ENCODE peak calls at places on chromosomes 11 and 22, in six cellular contexts. One of them, this sample, is unnamed.
A peak's percentile ranks its signal among the peaks of the same experiment; 100 is the strongest.

GRCh38 chr22:42939941-42940653 is 74.9 kb downstream of the PACSIN2 start:
- DNase-seq in astrocyte of the cerebellum: peak; percentile 62
- DNase-seq in pancreas: peak; percentile 85
- DNase-seq in tibial artery: no peak
- DNase-seq in RWPE1: peak; percentile 82
- DNase-seq in NB4: no peak
- DNase-seq in this sample: no peak

GRCh38 chr11:113562981-113563461 is 87.8 kb upstream of the DRD2 start:
- DNase-seq in pancreas: no peak
- DNase-seq in astrocyte of the cerebellum: no peak
- DNase-seq in NB4: no peak
- DNase-seq in RWPE1: no peak
- DNase-seq in tibial artery: no peak
- DNase-seq in this sample: no peak

GRCh38 chr22:35517769-35518530 is 22.7 kb upstream of the RASD2 start:
- DNase-seq in tibial artery: no peak
- DNase-seq in RWPE1: peak; percentile 20
- DNase-seq in NB4: no peak
- DNase-seq in pancreas: no peak
- DNase-seq in astrocyte of the cerebellum: no peak
- DNase-seq in this sample: no peak

GRCh38 chr11:11641581-11641980 is 19.8 kb upstream of the GALNT18 start:
- DNase-seq in tibial artery: no peak
- DNase-seq in RWPE1: no peak
- DNase-seq in pancreas: no peak
- DNase-seq in astrocyte of the cerebellum: no peak
- DNase-seq in NB4: no peak
- DNase-seq in this sample: no peak

GRCh38 chr11:30346068-30346688 is 23.3 kb downstream of the ARL14EP start:
- DNase-seq in pancreas: no peak
- DNase-seq in RWPE1: peak; percentile 40
- DNase-seq in astrocyte of the cerebellum: peak; percentile 49
- DNase-seq in NB4: peak; percentile 65
- DNase-seq in tibial artery: no peak
- DNase-seq in this sample: no peak

GRCh38 chr11:11149671-11150459 is 203.2 kb downstream of the CSNK2A3 start:
- DNase-seq in RWPE1: no peak
- DNase-seq in tibial artery: no peak
- DNase-seq in pancreas: no peak
- DNase-seq in astrocyte of the cerebellum: no peak
- DNase-seq in NB4: peak; percentile 64
- DNase-seq in this sample: no peak

GRCh38 chr11:9219572-9219971 is 45.6 kb downstream of the DENND5A start:
- DNase-seq in pancreas: no peak
- DNase-seq in astrocyte of the cerebellum: peak; percentile 79
- DNase-seq in tibial artery: peak; percentile 25
- DNase-seq in RWPE1: no peak
- DNase-seq in NB4: peak; percentile 46
- DNase-seq in this sample: no peak

GRCh38 chr22:19800761-19801244 is 40.2 kb downstream of the TBX1 start:
- DNase-seq in RWPE1: no peak
- DNase-seq in astrocyte of the cerebellum: no peak
- DNase-seq in tibial artery: no peak
- DNase-seq in NB4: peak; percentile 35
- DNase-seq in pancreas: peak; percentile 56
- DNase-seq in this sample: peak; percentile 85

GRCh38 chr11:298406-299065 is 790 bp downstream of the IFITM5 start:
- DNase-seq in NB4: no peak
- DNase-seq in pancreas: peak; percentile 88
- DNase-seq in astrocyte of the cerebellum: no peak
- DNase-seq in RWPE1: no peak
- DNase-seq in tibial artery: peak; percentile 20
- DNase-seq in this sample: peak; percentile 72

GRCh38 chr11:14969922-14970323 is 2.2 kb downstream of the CALCA start:
- DNase-seq in pancreas: peak; percentile 61
- DNase-seq in astrocyte of the cerebellum: no peak
- DNase-seq in NB4: peak; percentile 41
- DNase-seq in RWPE1: no peak
- DNase-seq in tibial artery: no peak
- DNase-seq in this sample: peak; percentile 86

GRCh38 chr11:67645521-67646457 is 4.7 kb downstream of the ACY3 start:
- DNase-seq in astrocyte of the cerebellum: no peak
- DNase-seq in pancreas: peak; percentile 93
- DNase-seq in NB4: peak; percentile 17
- DNase-seq in RWPE1: no peak
- DNase-seq in tibial artery: no peak
- DNase-seq in this sample: no peak

GRCh38 chr22:46592390-46592872 is 27.8 kb upstream of the GRAMD4 start:
- DNase-seq in RWPE1: no peak
- DNase-seq in pancreas: no peak
- DNase-seq in tibial artery: no peak
- DNase-seq in astrocyte of the cerebellum: peak; percentile 97
- DNase-seq in NB4: peak; percentile 86
- DNase-seq in this sample: no peak

GRCh38 chr11:121665211-121665838 is 212.6 kb upstream of the SORL1-AS1 start:
- DNase-seq in pancreas: no peak
- DNase-seq in astrocyte of the cerebellum: no peak
- DNase-seq in tibial artery: no peak
- DNase-seq in RWPE1: no peak
- DNase-seq in NB4: no peak
- DNase-seq in this sample: no peak

GRCh38 chr11:3130269-3131071 is 34.6 kb downstream of the OSBPL5 start:
- DNase-seq in NB4: no peak
- DNase-seq in astrocyte of the cerebellum: no peak
- DNase-seq in RWPE1: peak; percentile 82
- DNase-seq in pancreas: peak; percentile 88
- DNase-seq in tibial artery: no peak
- DNase-seq in this sample: no peak

GRCh38 chr11:34379081-34379480 is 21.3 kb upstream of the ABTB2 start:
- DNase-seq in astrocyte of the cerebellum: no peak
- DNase-seq in RWPE1: no peak
- DNase-seq in NB4: peak; percentile 89
- DNase-seq in pancreas: no peak
- DNase-seq in tibial artery: no peak
- DNase-seq in this sample: no peak

GRCh38 chr11:32494629-32495028 is 59.3 kb upstream of the WT1 start:
- DNase-seq in RWPE1: no peak
- DNase-seq in tibial artery: no peak
- DNase-seq in pancreas: no peak
- DNase-seq in astrocyte of the cerebellum: no peak
- DNase-seq in NB4: no peak
- DNase-seq in this sample: no peak

GRCh38 chr11:121497176-121497995 is 44.6 kb upstream of the SORL1-AS1 start:
- DNase-seq in pancreas: no peak
- DNase-seq in NB4: no peak
- DNase-seq in astrocyte of the cerebellum: no peak
- DNase-seq in RWPE1: no peak
- DNase-seq in tibial artery: no peak
- DNase-seq in this sample: no peak

GRCh38 chr11:92688416-92688815 is 281.0 kb upstream of the MTNR1B start:
- DNase-seq in RWPE1: no peak
- DNase-seq in NB4: no peak
- DNase-seq in astrocyte of the cerebellum: no peak
- DNase-seq in tibial artery: no peak
- DNase-seq in pancreas: no peak
- DNase-seq in this sample: no peak

GRCh38 chr11:62958547-62959071 is 26.2 kb downstream of the SLC22A6 start:
- DNase-seq in NB4: no peak
- DNase-seq in tibial artery: no peak
- DNase-seq in astrocyte of the cerebellum: no peak
- DNase-seq in pancreas: no peak
- DNase-seq in RWPE1: no peak
- DNase-seq in this sample: no peak

GRCh38 chr11:1827095-1827797 is 7.5 kb upstream of the SYT8 start:
- DNase-seq in tibial artery: peak; percentile 53
- DNase-seq in pancreas: peak; percentile 90
- DNase-seq in RWPE1: peak; percentile 51
- DNase-seq in NB4: no peak
- DNase-seq in astrocyte of the cerebellum: peak; percentile 76
- DNase-seq in this sample: peak; percentile 98

GRCh38 chr22:19579113-19579811 is 55.1 kb upstream of the CLDN5 start:
- DNase-seq in tibial artery: no peak
- DNase-seq in astrocyte of the cerebellum: no peak
- DNase-seq in RWPE1: no peak
- DNase-seq in NB4: peak; percentile 98
- DNase-seq in pancreas: no peak
- DNase-seq in this sample: no peak

GRCh38 chr22:49962751-49963646 is 2.4 kb downstream of the PIM3 start:
- DNase-seq in pancreas: peak; percentile 86
- DNase-seq in NB4: no peak
- DNase-seq in RWPE1: no peak
- DNase-seq in astrocyte of the cerebellum: no peak
- DNase-seq in tibial artery: peak; percentile 41
- DNase-seq in this sample: peak; percentile 93

GRCh38 chr11:131471976-131472375 is 101.6 kb downstream of the NTM start:
- DNase-seq in RWPE1: no peak
- DNase-seq in NB4: no peak
- DNase-seq in astrocyte of the cerebellum: no peak
- DNase-seq in pancreas: no peak
- DNase-seq in tibial artery: no peak
- DNase-seq in this sample: no peak

GRCh38 chr11:64803163-64803845 is at the start of gene MAP4K2:
- DNase-seq in tibial artery: peak; percentile 95
- DNase-seq in NB4: peak; percentile 86
- DNase-seq in RWPE1: peak; percentile 93
- DNase-seq in astrocyte of the cerebellum: peak; percentile 45
- DNase-seq in pancreas: peak; percentile 93
- DNase-seq in this sample: no peak

GRCh38 chr22:39959640-39960447 is at the start of gene TMA7B:
- DNase-seq in RWPE1: peak; percentile 20
- DNase-seq in pancreas: no peak
- DNase-seq in NB4: peak; percentile 71
- DNase-seq in tibial artery: no peak
- DNase-seq in astrocyte of the cerebellum: no peak
- DNase-seq in this sample: no peak

GRCh38 chr22:20517422-20517821 is 10.0 kb downstream of the MED15 start:
- DNase-seq in RWPE1: no peak
- DNase-seq in NB4: no peak
- DNase-seq in tibial artery: no peak
- DNase-seq in pancreas: no peak
- DNase-seq in astrocyte of the cerebellum: no peak
- DNase-seq in this sample: no peak

GRCh38 chr11:116086426-116086825 is 582.2 kb upstream of the CADM1 start:
- DNase-seq in NB4: no peak
- DNase-seq in astrocyte of the cerebellum: no peak
- DNase-seq in tibial artery: no peak
- DNase-seq in RWPE1: no peak
- DNase-seq in pancreas: no peak
- DNase-seq in this sample: no peak

DNA sequence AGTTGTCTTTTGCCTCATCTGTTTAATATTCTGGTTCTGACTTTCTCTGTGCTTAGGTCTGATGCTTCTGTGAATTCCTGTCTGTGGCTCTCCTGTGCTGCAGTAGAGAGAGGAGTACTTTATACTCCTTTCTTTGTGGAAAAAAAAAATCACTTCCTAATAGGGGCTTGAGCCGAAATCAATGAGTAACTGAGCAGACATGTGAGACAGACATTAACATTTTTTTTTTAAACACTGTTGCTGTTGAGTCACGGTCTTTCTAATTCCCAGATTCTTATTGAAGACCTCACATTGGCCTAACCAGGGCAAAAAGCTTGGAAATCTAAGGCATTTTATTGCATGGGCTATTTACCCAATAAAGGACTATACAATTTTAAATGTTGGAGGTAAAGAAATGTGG is 86.1 kb downstream of the GRM5 start:
- DNase-seq in pancreas: no peak
- DNase-seq in tibial artery: no peak
- DNase-seq in RWPE1: peak; percentile 4
- DNase-seq in NB4: no peak
- DNase-seq in astrocyte of the cerebellum: peak; percentile 6
- DNase-seq in this sample: no peak
- TF ChIP-seq CTCF in pancreas: no peak
- TF ChIP-seq CTCF in tibial artery: no peak
- TF ChIP-seq CTCF in RWPE1: no peak
- TF ChIP-seq CTCF in NB4: no peak
- TF ChIP-seq CTCF in astrocyte of the cerebellum: no peak
- TF ChIP-seq CTCF in this sample: no peak

DNA sequence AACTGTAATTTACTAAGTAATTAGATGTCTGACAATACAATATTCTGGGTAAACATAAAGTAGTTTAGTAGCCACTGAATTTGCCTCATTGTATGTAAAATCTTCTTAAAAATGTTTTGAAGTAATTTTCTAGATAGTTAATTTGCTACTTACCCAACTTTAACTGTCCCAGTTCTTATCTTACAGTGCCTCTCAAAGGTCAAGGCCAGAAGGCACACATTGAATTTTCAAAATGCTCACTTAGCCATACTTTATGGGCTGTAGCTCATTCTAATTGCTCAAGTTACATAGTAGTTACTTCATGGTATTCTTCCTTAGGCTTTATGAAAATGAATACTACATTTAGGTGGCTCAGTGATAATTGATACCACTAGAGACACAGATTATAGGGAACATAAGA is 666.6 kb downstream of the CNTN5 start:
- DNase-seq in tibial artery: no peak
- DNase-seq in NB4: no peak
- DNase-seq in pancreas: no peak
- DNase-seq in astrocyte of the cerebellum: no peak
- DNase-seq in RWPE1: no peak
- DNase-seq in this sample: no peak
- TF ChIP-seq CTCF in tibial artery: no peak
- TF ChIP-seq CTCF in NB4: no peak
- TF ChIP-seq CTCF in pancreas: no peak
- TF ChIP-seq CTCF in astrocyte of the cerebellum: no peak
- TF ChIP-seq CTCF in RWPE1: no peak
- TF ChIP-seq CTCF in this sample: peak; percentile 35

GRCh38 chr11:56624661-56625110 is 10.0 kb upstream of the OR5M1 start:
- DNase-seq in pancreas: no peak
- DNase-seq in tibial artery: no peak
- DNase-seq in NB4: peak; percentile 58
- DNase-seq in astrocyte of the cerebellum: peak; percentile 2
- DNase-seq in RWPE1: peak; percentile 72
- DNase-seq in this sample: no peak
- TF ChIP-seq CTCF in pancreas: no peak
- TF ChIP-seq CTCF in tibial artery: peak; percentile 43
- TF ChIP-seq CTCF in NB4: peak; percentile 63
- TF ChIP-seq CTCF in astrocyte of the cerebellum: no peak
- TF ChIP-seq CTCF in RWPE1: peak; percentile 57
- TF ChIP-seq CTCF in this sample: peak; percentile 73

DNA sequence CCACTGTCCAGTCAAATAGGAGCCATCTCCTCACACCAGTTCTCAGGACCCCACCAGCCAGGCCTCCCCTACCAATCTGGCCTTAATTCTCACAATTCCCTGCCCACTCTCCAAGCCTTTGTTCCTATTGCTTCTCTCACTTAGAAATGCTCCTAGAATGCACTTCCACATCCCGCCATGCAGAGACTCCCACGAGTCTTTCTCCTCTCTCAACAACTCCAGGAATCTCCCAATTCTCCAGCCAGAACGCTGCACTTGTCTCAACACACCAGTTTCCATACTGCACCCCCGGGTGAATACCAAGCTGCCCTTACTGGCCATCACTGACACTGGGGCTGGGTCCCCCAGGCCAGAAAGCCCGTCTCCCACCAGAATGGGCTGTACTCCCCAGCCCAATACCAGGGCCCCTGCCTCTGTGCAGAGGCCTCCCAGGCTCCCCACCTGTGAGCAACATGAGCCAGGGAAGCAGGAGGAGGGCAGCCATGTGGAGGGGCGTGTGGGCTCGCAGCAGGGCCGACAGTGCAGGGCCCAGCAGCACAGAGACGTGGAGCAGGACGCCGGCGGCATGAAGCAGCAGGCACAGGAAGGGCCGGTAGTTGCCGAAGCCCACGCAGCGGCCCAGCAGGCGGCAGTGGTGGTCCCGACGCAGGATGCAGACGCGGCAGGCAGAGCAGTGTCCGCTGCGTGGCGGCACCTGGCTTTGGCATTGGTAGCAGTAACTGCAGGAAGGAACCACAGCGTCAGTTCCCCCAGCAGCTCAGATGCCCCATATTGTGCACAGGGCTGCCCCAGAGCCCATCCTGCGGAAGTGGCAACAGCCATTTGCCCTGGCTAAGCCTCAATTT is 2.4 kb downstream of the ZDHHC24 start:
- DNase-seq in NB4: no peak
- DNase-seq in astrocyte of the cerebellum: no peak
- DNase-seq in tibial artery: peak; percentile 33
- DNase-seq in RWPE1: no peak
- DNase-seq in pancreas: peak; percentile 74
- DNase-seq in this sample: no peak
- TF ChIP-seq CTCF in NB4: no peak
- TF ChIP-seq CTCF in astrocyte of the cerebellum: peak; percentile 56
- TF ChIP-seq CTCF in tibial artery: no peak
- TF ChIP-seq CTCF in RWPE1: no peak
- TF ChIP-seq CTCF in pancreas: no peak
- TF ChIP-seq CTCF in this sample: peak; percentile 74